ENCODE peak calls at places on chromosomes 4 and X, in eight cellular contexts. T, O, S, W, R, F, Y and I are unnamed samples. For H3K36me3 and H3K4me1, the result is how much of the 10 kb centered on the place peaks cover.

GRCh38 chr4:6802050-6802449 is 19.5 kb downstream of the KIAA0232 start:
- DNase-seq in T (no peak), O (no peak), S (no peak), W (no peak), R (no peak), F (no peak), Y (no peak), I (no peak)

GRCh38 chrX:53435997-53436396 is 1.8 kb upstream of the HSD17B10 start:
- DNase-seq in T (peak), O (peak), S (peak), W (peak), R (peak), F (peak), Y (no peak), I (peak)

GRCh38 chr4:70880739-70881138 is 21.4 kb upstream of the MOB1B start:
- DNase-seq in T (no peak), O (no peak), S (no peak), W (no peak), R (no peak), F (no peak), Y (no peak), I (no peak)

GRCh38 chrX:30887721-30888120 is 1.3 kb downstream of the TAB3 start:
- DNase-seq in T (no peak), O (no peak), S (no peak), W (no peak), R (no peak), F (no peak), Y (no peak), I (no peak)

GRCh38 chrX:47745386-47745785 is 86.4 kb upstream of the UXT start:
- DNase-seq in T (no peak), O (no peak), S (no peak), W (no peak), R (no peak), F (no peak), Y (no peak), I (no peak)

GRCh38 chr4:14566518-14566917 is 435.8 kb upstream of the CPEB2 start:
- DNase-seq in T (no peak), O (no peak), S (no peak), W (no peak), R (no peak), F (no peak), Y (no peak), I (no peak)

GRCh38 chr4:153089781-153090180 is 114.5 kb upstream of the TRIM2 start:
- DNase-seq in T (no peak), O (no peak), S (no peak), W (no peak), R (no peak), F (no peak), Y (no peak), I (no peak)

GRCh38 chrX:5449323-5449722 is 779.3 kb downstream of the NLGN4X start:
- DNase-seq in T (no peak), O (no peak), S (no peak), W (no peak), R (no peak), F (no peak), Y (no peak), I (no peak)

GRCh38 chr4:54090804-54091623 is 8.9 kb upstream of the GSX2 start:
- DNase-seq in T (peak), O (peak), S (peak), W (peak), R (peak), F (peak), Y (peak), I (no peak)

GRCh38 chrX:48802089-48802812 is 384 bp downstream of the HDAC6 start:
- DNase-seq in T (peak), O (peak), S (peak), W (peak), R (peak), F (peak), Y (peak), I (peak)

GRCh38 chr4:56653461-56654237 is 27.4 kb downstream of the HOPX start:
- DNase-seq in T (no peak), O (no peak), S (no peak), W (no peak), R (no peak), F (no peak), Y (no peak), I (no peak)

GRCh38 chrX:119145241-119145653 is 17.6 kb upstream of the KIAA1210 start:
- DNase-seq in T (peak), O (no peak), S (no peak), W (no peak), R (no peak), F (peak), Y (no peak), I (peak)

DNA sequence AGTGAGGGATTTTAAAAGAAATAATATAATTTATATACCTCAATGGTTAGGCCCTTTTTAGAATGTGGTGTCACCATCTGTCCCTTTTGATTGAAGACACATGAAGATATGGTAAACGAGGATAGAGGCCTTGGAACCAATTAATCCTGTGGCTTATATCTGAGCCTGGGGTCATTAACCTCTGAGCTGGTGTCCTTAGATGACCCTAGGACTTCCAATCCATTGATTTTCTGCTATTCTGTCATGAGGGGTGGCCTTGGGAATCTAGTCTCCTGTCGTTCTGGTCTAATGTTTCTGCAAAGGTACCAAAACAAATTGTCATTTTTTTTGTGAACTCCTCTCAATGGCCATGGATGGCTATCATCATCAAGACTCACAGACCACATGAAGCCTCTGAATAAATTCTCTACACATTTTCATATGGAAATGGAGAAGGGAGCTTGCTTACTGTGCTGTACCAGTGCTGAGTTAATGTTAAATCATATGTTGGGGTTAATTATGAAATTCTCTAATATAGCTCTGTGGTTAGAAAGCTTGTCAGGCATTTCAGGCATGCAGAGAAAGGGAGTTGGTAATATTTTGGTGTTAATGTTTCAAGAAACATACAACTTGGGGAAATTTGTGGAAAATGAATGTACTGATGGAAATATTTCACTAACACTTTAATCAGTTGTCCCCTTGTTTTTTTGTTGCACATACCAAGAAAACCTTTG is 204.2 kb upstream of the IL15 start:
- DNase-seq in T (no peak), O (no peak), S (no peak), W (no peak), R (no peak), F (no peak), Y (no peak), I (no peak)
- H3K36me3 ChIP-seq in T (under half), O (under half), S (under half), W (under half), R (under half), F (under half), Y (under half), I (under half)

GRCh38 chrX:2928127-2928582 is 984 bp downstream of the ARSD start:
- DNase-seq in T (peak), O (peak), S (peak), W (peak), R (peak), F (no peak), Y (peak), I (peak)
- H3K4me3 ChIP-seq in T (peak), O (peak), S (no peak), W (peak), R (peak), F (no peak), Y (peak), I (peak)

GRCh38 chr4:118821590-118822293 is 14.2 kb downstream of the SEC24D start:
- DNase-seq in T (peak), O (no peak), S (no peak), W (no peak), R (no peak), F (no peak), Y (no peak), I (no peak)

GRCh38 chr4:118825799-118826198 is 10.1 kb downstream of the SEC24D start:
- DNase-seq in T (no peak), O (no peak), S (no peak), W (no peak), R (no peak), F (no peak), Y (no peak), I (no peak)

GRCh38 chr4:118823471-118823870 is 12.5 kb downstream of the SEC24D start:
- DNase-seq in T (peak), O (peak), S (peak), W (no peak), R (no peak), F (no peak), Y (no peak), I (no peak)

GRCh38 chr4:118826723-118827444 is 9.0 kb downstream of the SEC24D start:
- DNase-seq in T (peak), O (no peak), S (peak), W (no peak), R (no peak), F (no peak), Y (no peak), I (no peak)

GRCh38 chr4:118824141-118824540 is 11.8 kb downstream of the SEC24D start:
- DNase-seq in T (no peak), O (no peak), S (no peak), W (no peak), R (no peak), F (no peak), Y (no peak), I (no peak)
- H3K4me1 ChIP-seq in T (under half), O (half or more), S (half or more), W (under half), R (under half), F (under half), Y (under half), I (under half)

GRCh38 chr4:16237715-16238114 is 11.4 kb upstream of the TAPT1 start:
- DNase-seq in T (no peak), O (no peak), S (no peak), W (no peak), R (no peak), F (no peak), Y (no peak), I (no peak)

GRCh38 chr4:16239086-16239485 is 12.8 kb upstream of the TAPT1 start:
- DNase-seq in T (no peak), O (no peak), S (no peak), W (no peak), R (no peak), F (no peak), Y (no peak), I (no peak)

GRCh38 chr4:16233569-16234177 is 7.4 kb upstream of the TAPT1 start:
- DNase-seq in T (no peak), O (no peak), S (no peak), W (no peak), R (no peak), F (no peak), Y (no peak), I (no peak)

GRCh38 chr4:16238304-16238703 is 12.0 kb upstream of the TAPT1 start:
- DNase-seq in T (no peak), O (no peak), S (no peak), W (no peak), R (no peak), F (no peak), Y (no peak), I (no peak)

GRCh38 chr4:16236402-16237023 is 10.2 kb upstream of the TAPT1 start:
- DNase-seq in T (no peak), O (no peak), S (no peak), W (no peak), R (no peak), F (no peak), Y (no peak), I (no peak)
- H3K36me3 ChIP-seq in T (under half), O (under half), S (under half), W (under half), R (under half), F (under half), Y (under half), I (under half)

GRCh38 chrX:71545364-71545763 is 12.5 kb downstream of the OGT start:
- DNase-seq in T (no peak), O (no peak), S (no peak), W (no peak), R (no peak), F (no peak), Y (no peak), I (no peak)
- H3K4me3 ChIP-seq in T (no peak), O (no peak), S (no peak), W (no peak), R (no peak), F (no peak), Y (no peak), I (no peak)